ENCODE peak calls at places on chromosomes 13 and 19, in eight cellular contexts. S is LHCN-M2; V is RWPE1; I is heart right ventricle; K is Panc1; O is NT2/D1; J is transverse colon; D is effector CD4-positive, alpha-beta T cell. A is an unnamed sample.

GRCh38 chr19:45047188-45047797 is 8.4 kb downstream of the CLASRP start:
- DNase-seq in K (no peak), O (no peak), D (no peak), S (no peak), J (no peak), I (no peak), V (no peak), A (peak; percentile 70)

GRCh38 chr13:46598140-46598819 is 45.3 kb downstream of the LRCH1 start:
- DNase-seq in I (no peak), D (no peak), J (no peak), O (no peak), K (no peak), S (no peak), V (no peak), A (no peak)

GRCh38 chr19:18995804-18996241 is 37.5 kb downstream of the SUGP2 start:
- DNase-seq in K (no peak), D (no peak), I (peak; percentile 33), J (peak; percentile 17), V (peak; percentile 75), O (peak; percentile 80), S (peak; percentile 80), A (peak; percentile 54)

GRCh38 chr19:38974599-38975213 is 836 bp downstream of the FBXO17 start:
- DNase-seq in S (peak; percentile 18), O (no peak), J (no peak), V (no peak), D (no peak), K (no peak), I (no peak), A (no peak)

GRCh38 chr19:52498571-52498970 is 28.9 kb upstream of the ZNF808 start:
- DNase-seq in V (no peak), O (no peak), K (no peak), S (no peak), J (no peak), D (no peak), I (no peak), A (no peak)

GRCh38 chr19:39448271-39448670 is 2.9 kb downstream of the SUPT5H start:
- DNase-seq in K (peak; percentile 95), V (no peak), S (peak; percentile 56), O (no peak), I (no peak), D (no peak), J (no peak), A (peak; percentile 67)

GRCh38 chr19:36120984-36121358 is 5.7 kb downstream of the TBCB start:
- DNase-seq in O (no peak), I (no peak), K (no peak), S (no peak), V (no peak), D (no peak), J (no peak), A (no peak)

GRCh38 chr13:112435973-112436372 is 59.8 kb downstream of the SPACA7 start:
- DNase-seq in J (no peak), V (no peak), D (no peak), S (no peak), I (no peak), K (no peak), O (no peak), A (no peak)

GRCh38 chr13:94712812-94713555 is 639 bp upstream of the SOX21 start:
- DNase-seq in V (peak; percentile 31), J (no peak), I (no peak), K (no peak), D (no peak), O (no peak), S (peak; percentile 13), A (no peak)

GRCh38 chr13:98022210-98022609 is 68.7 kb downstream of the IPO5 start:
- DNase-seq in J (no peak), I (no peak), S (peak; percentile 67), V (no peak), K (no peak), O (no peak), D (no peak), A (no peak)

GRCh38 chr19:53192771-53193533 is at the start of gene ZNF665:
- DNase-seq in D (peak; percentile 64), S (no peak), I (peak; percentile 86), O (peak; percentile 72), J (peak; percentile 92), V (peak; percentile 46), K (no peak), A (peak; percentile 82)

GRCh38 chr13:49062297-49062896 is 86.7 kb downstream of the FNDC3A start:
- DNase-seq in I (no peak), K (no peak), D (no peak), S (no peak), V (no peak), O (no peak), J (no peak), A (no peak)

GRCh38 chr13:100301418-100301817 is 212.5 kb downstream of the PCCA start:
- DNase-seq in I (no peak), V (no peak), K (no peak), D (no peak), S (no peak), O (no peak), J (no peak), A (no peak)